ENCODE peak calls at places on chromosomes 7 and 10, in seven cellular contexts. S is left ventricle myocardium inferior, I is PC-9, M is body of pancreas, V is breast epithelium, W is lower lobe of right lung, U is SJSA1. B is an unnamed sample. For H3K4me1, the result is how much of the 10 kb centered on the place peaks cover.

GRCh38 chr10:47116445-47116844 is 183.6 kb upstream of the GDF10 start:
- DNase-seq in S (no peak), V (no peak), W (no peak), M (no peak), I (no peak), U (no peak), B (no peak)

GRCh38 chr7:79531116-79531515 is 77.6 kb upstream of the MAGI2 start:
- DNase-seq in I (no peak), V (no peak), M (no peak), S (no peak), W (no peak), U (no peak), B (no peak)

GRCh38 chr7:47601119-47601880 is 19.4 kb upstream of the TNS3 start:
- DNase-seq in W (no peak), I (peak), U (peak), V (no peak), M (no peak), S (no peak), B (no peak)

GRCh38 chr7:124276005-124276606 is 243.2 kb upstream of the TMEM229A start:
- DNase-seq in M (no peak), V (no peak), U (peak), S (no peak), W (no peak), I (peak), B (no peak)

GRCh38 chr10:8060010-8060703 is 5.7 kb downstream of the GATA3 start:
- DNase-seq in I (no peak), V (no peak), M (no peak), W (no peak), S (no peak), U (peak), B (no peak)

GRCh38 chr7:22617166-22617565 is 109.8 kb upstream of the IL6 start:
- DNase-seq in M (no peak), U (no peak), S (no peak), I (no peak), V (no peak), W (no peak), B (no peak)

GRCh38 chr7:128236924-128237586 is 4.0 kb upstream of the LEP start:
- DNase-seq in U (no peak), V (no peak), S (no peak), W (no peak), M (peak), I (peak), B (no peak)

GRCh38 chr7:95324396-95324795 is at the start of gene PON1:
- DNase-seq in M (no peak), U (no peak), W (no peak), S (no peak), I (no peak), V (no peak), B (no peak)

GRCh38 chr10:129774736-129775401 is 189.2 kb downstream of the EBF3 start:
- DNase-seq in V (no peak), S (no peak), U (no peak), I (no peak), M (no peak), W (peak), B (peak)

GRCh38 chr10:71963351-71963755 is 842 bp upstream of the CHST3 start:
- DNase-seq in S (peak), V (no peak), W (no peak), I (no peak), M (no peak), U (no peak), B (no peak)

GRCh38 chr10:71076473-71077142 is 135.8 kb upstream of the UNC5B start:
- DNase-seq in S (no peak), W (no peak), I (no peak), M (no peak), V (peak), U (no peak), B (peak)

GRCh38 chr10:23035569-23035968 is 59.8 kb upstream of the MSRB2 start:
- DNase-seq in I (no peak), S (no peak), M (no peak), U (no peak), W (no peak), V (no peak), B (no peak)

GRCh38 chr10:79424221-79425073 is 21.0 kb downstream of the ZCCHC24 start:
- DNase-seq in I (no peak), M (peak), W (peak), U (peak), S (peak), V (no peak), B (no peak)

GRCh38 chr7:102230593-102230992 is 56.1 kb upstream of the SH2B2 start:
- DNase-seq in M (no peak), V (no peak), I (no peak), S (no peak), W (no peak), U (no peak), B (no peak)

DNA sequence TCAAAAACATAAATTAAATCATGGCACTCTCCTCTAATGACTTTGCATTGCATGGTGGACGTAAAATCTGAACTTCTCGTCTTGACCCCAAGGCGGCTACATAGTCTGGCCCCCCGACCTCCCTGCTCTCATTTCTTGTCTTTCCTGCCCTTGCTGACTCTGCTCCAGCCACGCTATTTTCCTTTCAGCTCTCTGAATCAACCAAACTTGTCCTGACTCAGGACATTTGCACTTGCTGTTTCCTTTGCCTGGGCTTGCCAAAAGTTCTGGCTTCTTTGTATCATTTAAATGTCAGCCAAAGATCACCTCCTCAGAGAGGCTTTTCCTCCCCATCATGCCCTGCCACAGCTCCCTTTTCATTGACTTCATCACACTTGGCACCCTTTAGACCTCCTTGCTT is 107.7 kb upstream of the NFE2L3 start:
- DNase-seq in I (no peak), U (no peak), V (no peak), S (no peak), M (no peak), W (no peak), B (peak)
- H3K4me1 ChIP-seq in I (under half), U (under half), V (under half), S (under half), M (under half), W (under half), B (under half)

GRCh38 chr7:2635148-2635668 is 3.4 kb downstream of the TTYH3 start:
- DNase-seq in M (no peak), I (no peak), U (no peak), V (no peak), W (no peak), S (no peak), B (no peak)
- H3K4me1 ChIP-seq in M (half or more), I (under half), U (half or more), V (under half), W (half or more), S (half or more), B (half or more)

GRCh38 chr7:5679047-5679740 is 102.3 kb downstream of the RNF216 start:
- DNase-seq in M (no peak), S (no peak), I (no peak), U (no peak), V (no peak), W (no peak), B (no peak)

GRCh38 chr7:5677538-5678294 is 103.7 kb downstream of the RNF216 start:
- DNase-seq in V (no peak), I (peak), M (peak), W (peak), S (peak), U (no peak), B (no peak)

GRCh38 chr7:5681423-5681822 is 100.0 kb downstream of the RNF216 start:
- DNase-seq in V (no peak), S (no peak), W (no peak), I (no peak), M (no peak), U (no peak), B (no peak)

GRCh38 chr7:5679741-5680473 is 101.6 kb downstream of the RNF216 start:
- DNase-seq in W (peak), U (no peak), V (no peak), S (peak), M (no peak), I (no peak), B (no peak)

GRCh38 chr7:5678295-5679046 is 103.0 kb downstream of the RNF216 start:
- DNase-seq in M (no peak), V (no peak), S (no peak), I (no peak), W (no peak), U (no peak), B (no peak)
- H3K4me1 ChIP-seq in M (under half), V (under half), S (half or more), I (under half), W (half or more), U (half or more), B (under half)

GRCh38 chr10:121073743-121074142 is 222.6 kb downstream of the WDR11 start:
- DNase-seq in M (no peak), S (no peak), W (no peak), V (no peak), U (no peak), I (no peak), B (no peak)
- H3K4me1 ChIP-seq in M (under half), S (under half), W (under half), V (under half), U (under half), I (under half), B (under half)

GRCh38 chr7:104983620-104984539 is 30.1 kb upstream of the KMT2E start:
- DNase-seq in W (peak), V (peak), S (peak), M (peak), I (peak), U (peak), B (no peak)
- H3K4me1 ChIP-seq in W (half or more), V (under half), S (under half), M (half or more), I (under half), U (half or more), B (half or more)

DNA sequence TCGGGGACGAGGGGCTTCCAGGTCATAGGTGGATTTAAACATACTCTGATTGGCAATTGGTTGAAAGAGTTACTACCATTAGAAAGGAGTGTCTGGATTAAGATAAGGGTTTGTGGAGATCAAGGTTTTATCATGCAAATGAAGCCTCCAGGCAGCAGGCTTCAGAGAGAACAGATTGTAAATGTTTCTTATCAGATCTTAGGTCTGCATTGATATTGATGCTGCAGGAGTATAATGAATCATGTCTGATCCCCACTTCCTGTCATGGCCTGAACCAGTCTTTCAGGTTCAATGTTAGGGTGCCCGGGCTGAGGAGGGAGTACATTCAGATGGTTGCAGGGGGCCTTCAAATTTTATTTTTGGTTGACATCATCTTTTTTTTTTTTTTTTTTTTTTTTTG is 51.4 kb downstream of the SH3PXD2A start:
- DNase-seq in M (no peak), W (no peak), V (no peak), I (peak), S (no peak), U (no peak), B (no peak)
- H3K4me1 ChIP-seq in M (under half), W (under half), V (under half), I (half or more), S (under half), U (under half), B (under half)

GRCh38 chr7:73851410-73852338 is 9.3 kb upstream of the TMEM270 start:
- DNase-seq in U (peak), S (no peak), W (no peak), V (no peak), M (no peak), I (peak), B (no peak)
- H3K4me1 ChIP-seq in U (under half), S (under half), W (under half), V (under half), M (under half), I (half or more), B (under half)

DNA sequence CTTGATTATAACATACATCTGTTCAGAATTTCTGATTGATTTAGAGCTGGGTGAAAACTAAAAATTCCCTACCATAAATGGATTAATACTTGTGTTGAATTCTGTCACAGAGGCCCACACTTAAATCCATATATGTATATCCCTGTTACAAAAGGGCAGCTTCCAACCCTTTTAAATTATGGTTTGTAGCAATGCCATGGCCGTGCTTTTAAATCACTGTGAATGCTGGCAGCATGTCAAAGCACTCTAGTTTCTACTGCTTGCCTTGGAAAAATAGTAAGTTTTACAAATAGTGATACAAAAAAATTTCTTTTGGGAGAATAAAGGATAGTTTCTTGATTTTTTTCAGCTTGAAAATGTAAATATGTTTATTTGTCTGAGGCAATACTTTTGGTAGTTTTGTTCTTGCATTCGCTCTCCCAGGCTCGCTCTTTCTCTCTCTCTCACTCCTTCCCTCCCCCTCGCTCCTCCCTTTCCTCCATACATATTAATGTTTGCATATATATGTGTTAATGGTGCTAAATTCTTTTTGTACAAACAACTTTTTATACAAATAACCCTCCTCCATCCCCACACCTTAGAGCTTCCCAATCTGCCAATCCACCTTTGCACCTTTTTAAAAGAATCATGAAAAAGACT is 29.8 kb downstream of the TES start:
- DNase-seq in U (no peak), M (no peak), I (no peak), V (no peak), S (no peak), W (no peak), B (no peak)
- H3K4me1 ChIP-seq in U (under half), M (under half), I (under half), V (under half), S (under half), W (under half), B (under half)